ENCODE peak calls at places on chromosomes 13 and 19, in six cellular contexts. One of them, this sample, is unnamed.

GRCh38 chr13:28447206-28447605 is 47.7 kb downstream of the FLT1 start:
- DNase-seq in stimulated activated CD8-positive, alpha-beta memory T cell treated with anti-CD3 and anti-CD28 coated beads, Interleukin-4, amount 100 ng/mL, for 1 hour: no peak
- DNase-seq in endothelial cell: no peak
- DNase-seq in stimulated activated CD4-positive, alpha-beta T cell treated with anti-CD3 and anti-CD28 coated beads, TNF-alpha, amount 100 ng/mL, for 48 hours: no peak
- DNase-seq in activated T-cell treated with anti-CD3 and anti-CD28 coated beads for 1 hour: no peak
- DNase-seq in WTC11: no peak
- DNase-seq in this sample: no peak

GRCh38 chr19:39845172-39845571 is 1.0 kb downstream of the FBL start:
- DNase-seq in stimulated activated CD8-positive, alpha-beta memory T cell treated with anti-CD3 and anti-CD28 coated beads, Interleukin-4, amount 100 ng/mL, for 1 hour: no peak
- DNase-seq in endothelial cell: no peak
- DNase-seq in stimulated activated CD4-positive, alpha-beta T cell treated with anti-CD3 and anti-CD28 coated beads, TNF-alpha, amount 100 ng/mL, for 48 hours: no peak
- DNase-seq in activated T-cell treated with anti-CD3 and anti-CD28 coated beads for 1 hour: no peak
- DNase-seq in WTC11: no peak
- DNase-seq in this sample: no peak

GRCh38 chr19:46211201-46211881 is 18.2 kb upstream of the IGFL1 start:
- DNase-seq in stimulated activated CD8-positive, alpha-beta memory T cell treated with anti-CD3 and anti-CD28 coated beads, Interleukin-4, amount 100 ng/mL, for 1 hour: no peak
- DNase-seq in endothelial cell: peak; percentile 17
- DNase-seq in stimulated activated CD4-positive, alpha-beta T cell treated with anti-CD3 and anti-CD28 coated beads, TNF-alpha, amount 100 ng/mL, for 48 hours: no peak
- DNase-seq in activated T-cell treated with anti-CD3 and anti-CD28 coated beads for 1 hour: no peak
- DNase-seq in WTC11: peak; percentile 65
- DNase-seq in this sample: no peak

GRCh38 chr19:43773725-43774102 is 7.1 kb downstream of the KCNN4 start:
- DNase-seq in stimulated activated CD8-positive, alpha-beta memory T cell treated with anti-CD3 and anti-CD28 coated beads, Interleukin-4, amount 100 ng/mL, for 1 hour: no peak
- DNase-seq in endothelial cell: no peak
- DNase-seq in stimulated activated CD4-positive, alpha-beta T cell treated with anti-CD3 and anti-CD28 coated beads, TNF-alpha, amount 100 ng/mL, for 48 hours: no peak
- DNase-seq in activated T-cell treated with anti-CD3 and anti-CD28 coated beads for 1 hour: no peak
- DNase-seq in WTC11: peak; percentile 36
- DNase-seq in this sample: no peak

GRCh38 chr19:35899547-35900214 is 659 bp downstream of the NFKBID start:
- DNase-seq in stimulated activated CD8-positive, alpha-beta memory T cell treated with anti-CD3 and anti-CD28 coated beads, Interleukin-4, amount 100 ng/mL, for 1 hour: no peak
- DNase-seq in endothelial cell: peak; percentile 49
- DNase-seq in stimulated activated CD4-positive, alpha-beta T cell treated with anti-CD3 and anti-CD28 coated beads, TNF-alpha, amount 100 ng/mL, for 48 hours: peak; percentile 79
- DNase-seq in activated T-cell treated with anti-CD3 and anti-CD28 coated beads for 1 hour: peak; percentile 84
- DNase-seq in WTC11: peak; percentile 60
- DNase-seq in this sample: peak; percentile 88

GRCh38 chr13:105346141-105346766 is 1189.2 kb downstream of the EFNB2 start:
- DNase-seq in stimulated activated CD8-positive, alpha-beta memory T cell treated with anti-CD3 and anti-CD28 coated beads, Interleukin-4, amount 100 ng/mL, for 1 hour: no peak
- DNase-seq in endothelial cell: no peak
- DNase-seq in stimulated activated CD4-positive, alpha-beta T cell treated with anti-CD3 and anti-CD28 coated beads, TNF-alpha, amount 100 ng/mL, for 48 hours: no peak
- DNase-seq in activated T-cell treated with anti-CD3 and anti-CD28 coated beads for 1 hour: no peak
- DNase-seq in WTC11: no peak
- DNase-seq in this sample: no peak

GRCh38 chr19:55720214-55720746 is 17.9 kb downstream of the NLRP9 start:
- DNase-seq in stimulated activated CD8-positive, alpha-beta memory T cell treated with anti-CD3 and anti-CD28 coated beads, Interleukin-4, amount 100 ng/mL, for 1 hour: no peak
- DNase-seq in endothelial cell: no peak
- DNase-seq in stimulated activated CD4-positive, alpha-beta T cell treated with anti-CD3 and anti-CD28 coated beads, TNF-alpha, amount 100 ng/mL, for 48 hours: no peak
- DNase-seq in activated T-cell treated with anti-CD3 and anti-CD28 coated beads for 1 hour: no peak
- DNase-seq in WTC11: no peak
- DNase-seq in this sample: no peak

GRCh38 chr19:49106648-49107135 is 7.5 kb upstream of the LIN7B start:
- DNase-seq in stimulated activated CD8-positive, alpha-beta memory T cell treated with anti-CD3 and anti-CD28 coated beads, Interleukin-4, amount 100 ng/mL, for 1 hour: no peak
- DNase-seq in endothelial cell: peak; percentile 68
- DNase-seq in stimulated activated CD4-positive, alpha-beta T cell treated with anti-CD3 and anti-CD28 coated beads, TNF-alpha, amount 100 ng/mL, for 48 hours: peak; percentile 43
- DNase-seq in activated T-cell treated with anti-CD3 and anti-CD28 coated beads for 1 hour: peak; percentile 67
- DNase-seq in WTC11: peak; percentile 83
- DNase-seq in this sample: no peak

GRCh38 chr13:108795841-108796240 is 166.4 kb downstream of the MYO16 start:
- DNase-seq in stimulated activated CD8-positive, alpha-beta memory T cell treated with anti-CD3 and anti-CD28 coated beads, Interleukin-4, amount 100 ng/mL, for 1 hour: no peak
- DNase-seq in endothelial cell: no peak
- DNase-seq in stimulated activated CD4-positive, alpha-beta T cell treated with anti-CD3 and anti-CD28 coated beads, TNF-alpha, amount 100 ng/mL, for 48 hours: no peak
- DNase-seq in activated T-cell treated with anti-CD3 and anti-CD28 coated beads for 1 hour: no peak
- DNase-seq in WTC11: no peak
- DNase-seq in this sample: no peak

GRCh38 chr13:94988654-94989053 is 276.3 kb upstream of the SOX21 start:
- DNase-seq in stimulated activated CD8-positive, alpha-beta memory T cell treated with anti-CD3 and anti-CD28 coated beads, Interleukin-4, amount 100 ng/mL, for 1 hour: no peak
- DNase-seq in endothelial cell: no peak
- DNase-seq in stimulated activated CD4-positive, alpha-beta T cell treated with anti-CD3 and anti-CD28 coated beads, TNF-alpha, amount 100 ng/mL, for 48 hours: no peak
- DNase-seq in activated T-cell treated with anti-CD3 and anti-CD28 coated beads for 1 hour: no peak
- DNase-seq in WTC11: no peak
- DNase-seq in this sample: no peak

GRCh38 chr13:50526771-50527567 is 316.5 kb downstream of the DLEU7 start:
- DNase-seq in stimulated activated CD8-positive, alpha-beta memory T cell treated with anti-CD3 and anti-CD28 coated beads, Interleukin-4, amount 100 ng/mL, for 1 hour: no peak
- DNase-seq in endothelial cell: no peak
- DNase-seq in stimulated activated CD4-positive, alpha-beta T cell treated with anti-CD3 and anti-CD28 coated beads, TNF-alpha, amount 100 ng/mL, for 48 hours: no peak
- DNase-seq in activated T-cell treated with anti-CD3 and anti-CD28 coated beads for 1 hour: no peak
- DNase-seq in WTC11: no peak
- DNase-seq in this sample: no peak

GRCh38 chr19:15672580-15673175 is at the start of gene CYP4F12:
- DNase-seq in stimulated activated CD8-positive, alpha-beta memory T cell treated with anti-CD3 and anti-CD28 coated beads, Interleukin-4, amount 100 ng/mL, for 1 hour: no peak
- DNase-seq in endothelial cell: no peak
- DNase-seq in stimulated activated CD4-positive, alpha-beta T cell treated with anti-CD3 and anti-CD28 coated beads, TNF-alpha, amount 100 ng/mL, for 48 hours: no peak
- DNase-seq in activated T-cell treated with anti-CD3 and anti-CD28 coated beads for 1 hour: peak; percentile 12
- DNase-seq in WTC11: no peak
- DNase-seq in this sample: no peak

GRCh38 chr19:51114087-51114714 is 6.0 kb upstream of the CTU1 start:
- DNase-seq in stimulated activated CD8-positive, alpha-beta memory T cell treated with anti-CD3 and anti-CD28 coated beads, Interleukin-4, amount 100 ng/mL, for 1 hour: no peak
- DNase-seq in endothelial cell: no peak
- DNase-seq in stimulated activated CD4-positive, alpha-beta T cell treated with anti-CD3 and anti-CD28 coated beads, TNF-alpha, amount 100 ng/mL, for 48 hours: no peak
- DNase-seq in activated T-cell treated with anti-CD3 and anti-CD28 coated beads for 1 hour: no peak
- DNase-seq in WTC11: no peak
- DNase-seq in this sample: no peak

GRCh38 chr13:74134226-74134776 is at the start of gene KLF12:
- DNase-seq in stimulated activated CD8-positive, alpha-beta memory T cell treated with anti-CD3 and anti-CD28 coated beads, Interleukin-4, amount 100 ng/mL, for 1 hour: peak; percentile 80
- DNase-seq in endothelial cell: peak; percentile 81
- DNase-seq in stimulated activated CD4-positive, alpha-beta T cell treated with anti-CD3 and anti-CD28 coated beads, TNF-alpha, amount 100 ng/mL, for 48 hours: peak; percentile 91
- DNase-seq in activated T-cell treated with anti-CD3 and anti-CD28 coated beads for 1 hour: peak; percentile 85
- DNase-seq in WTC11: peak; percentile 83
- DNase-seq in this sample: peak; percentile 92

GRCh38 chr19:38676023-38676877 is 28.8 kb downstream of the ACTN4 start:
- DNase-seq in stimulated activated CD8-positive, alpha-beta memory T cell treated with anti-CD3 and anti-CD28 coated beads, Interleukin-4, amount 100 ng/mL, for 1 hour: no peak
- DNase-seq in endothelial cell: no peak
- DNase-seq in stimulated activated CD4-positive, alpha-beta T cell treated with anti-CD3 and anti-CD28 coated beads, TNF-alpha, amount 100 ng/mL, for 48 hours: no peak
- DNase-seq in activated T-cell treated with anti-CD3 and anti-CD28 coated beads for 1 hour: no peak
- DNase-seq in WTC11: no peak
- DNase-seq in this sample: no peak

GRCh38 chr19:16527971-16528521 is 14.2 kb downstream of the CHERP start:
- DNase-seq in stimulated activated CD8-positive, alpha-beta memory T cell treated with anti-CD3 and anti-CD28 coated beads, Interleukin-4, amount 100 ng/mL, for 1 hour: no peak
- DNase-seq in endothelial cell: peak; percentile 46
- DNase-seq in stimulated activated CD4-positive, alpha-beta T cell treated with anti-CD3 and anti-CD28 coated beads, TNF-alpha, amount 100 ng/mL, for 48 hours: no peak
- DNase-seq in activated T-cell treated with anti-CD3 and anti-CD28 coated beads for 1 hour: peak; percentile 33
- DNase-seq in WTC11: peak; percentile 59
- DNase-seq in this sample: peak; percentile 26

GRCh38 chr19:1247747-1248453 is 483 bp upstream of the MIDN start:
- DNase-seq in stimulated activated CD8-positive, alpha-beta memory T cell treated with anti-CD3 and anti-CD28 coated beads, Interleukin-4, amount 100 ng/mL, for 1 hour: no peak
- DNase-seq in endothelial cell: peak; percentile 66
- DNase-seq in stimulated activated CD4-positive, alpha-beta T cell treated with anti-CD3 and anti-CD28 coated beads, TNF-alpha, amount 100 ng/mL, for 48 hours: no peak
- DNase-seq in activated T-cell treated with anti-CD3 and anti-CD28 coated beads for 1 hour: peak; percentile 59
- DNase-seq in WTC11: peak; percentile 71
- DNase-seq in this sample: peak; percentile 64

GRCh38 chr19:33397536-33398360 is 24.2 kb downstream of the CEBPG start:
- DNase-seq in stimulated activated CD8-positive, alpha-beta memory T cell treated with anti-CD3 and anti-CD28 coated beads, Interleukin-4, amount 100 ng/mL, for 1 hour: no peak
- DNase-seq in endothelial cell: no peak
- DNase-seq in stimulated activated CD4-positive, alpha-beta T cell treated with anti-CD3 and anti-CD28 coated beads, TNF-alpha, amount 100 ng/mL, for 48 hours: no peak
- DNase-seq in activated T-cell treated with anti-CD3 and anti-CD28 coated beads for 1 hour: no peak
- DNase-seq in WTC11: peak; percentile 52
- DNase-seq in this sample: no peak

GRCh38 chr13:100336795-100337516 is 248.1 kb downstream of the PCCA start:
- DNase-seq in stimulated activated CD8-positive, alpha-beta memory T cell treated with anti-CD3 and anti-CD28 coated beads, Interleukin-4, amount 100 ng/mL, for 1 hour: no peak
- DNase-seq in endothelial cell: no peak
- DNase-seq in stimulated activated CD4-positive, alpha-beta T cell treated with anti-CD3 and anti-CD28 coated beads, TNF-alpha, amount 100 ng/mL, for 48 hours: no peak
- DNase-seq in activated T-cell treated with anti-CD3 and anti-CD28 coated beads for 1 hour: no peak
- DNase-seq in WTC11: no peak
- DNase-seq in this sample: no peak

GRCh38 chr19:17829855-17830566 is 8.7 kb upstream of the INSL3 start:
- DNase-seq in stimulated activated CD8-positive, alpha-beta memory T cell treated with anti-CD3 and anti-CD28 coated beads, Interleukin-4, amount 100 ng/mL, for 1 hour: no peak
- DNase-seq in endothelial cell: peak; percentile 62
- DNase-seq in stimulated activated CD4-positive, alpha-beta T cell treated with anti-CD3 and anti-CD28 coated beads, TNF-alpha, amount 100 ng/mL, for 48 hours: no peak
- DNase-seq in activated T-cell treated with anti-CD3 and anti-CD28 coated beads for 1 hour: no peak
- DNase-seq in WTC11: peak; percentile 92
- DNase-seq in this sample: no peak

GRCh38 chr13:19782049-19782726 is 557 bp downstream of the PSPC1 start:
- DNase-seq in stimulated activated CD8-positive, alpha-beta memory T cell treated with anti-CD3 and anti-CD28 coated beads, Interleukin-4, amount 100 ng/mL, for 1 hour: peak; percentile 10
- DNase-seq in endothelial cell: peak; percentile 61
- DNase-seq in stimulated activated CD4-positive, alpha-beta T cell treated with anti-CD3 and anti-CD28 coated beads, TNF-alpha, amount 100 ng/mL, for 48 hours: peak; percentile 27
- DNase-seq in activated T-cell treated with anti-CD3 and anti-CD28 coated beads for 1 hour: peak; percentile 33
- DNase-seq in WTC11: peak; percentile 39
- DNase-seq in this sample: peak; percentile 60

GRCh38 chr13:27607125-27607524 is 13.2 kb downstream of the LNX2 start:
- DNase-seq in stimulated activated CD8-positive, alpha-beta memory T cell treated with anti-CD3 and anti-CD28 coated beads, Interleukin-4, amount 100 ng/mL, for 1 hour: no peak
- DNase-seq in endothelial cell: no peak
- DNase-seq in stimulated activated CD4-positive, alpha-beta T cell treated with anti-CD3 and anti-CD28 coated beads, TNF-alpha, amount 100 ng/mL, for 48 hours: no peak
- DNase-seq in activated T-cell treated with anti-CD3 and anti-CD28 coated beads for 1 hour: no peak
- DNase-seq in WTC11: no peak
- DNase-seq in this sample: no peak

This sample was measured in T-helper 1 cell.